ENCODE peak calls at places on chromosomes 7 and 10, in eight cellular contexts. K is aorta, E is heart right ventricle, B is esophagus squamous epithelium, V is substantia nigra, N is K562, L is OCI-LY7, I is Peyer's patch. G is an unnamed sample.
A peak's percentile ranks its signal among the peaks of the same experiment; 100 is the strongest.

GRCh38 chr7:51077951-51078350 is 238.7 kb downstream of the COBL start:
- DNase-seq in K (no peak), E (no peak), B (no peak), V (no peak), N (no peak), L (no peak), I (no peak), G (no peak)

GRCh38 chr7:128108641-128109423 is 77.6 kb upstream of the LRRC4 start:
- DNase-seq in K (peak; percentile 64), E (no peak), B (no peak), V (no peak), N (no peak), L (peak; percentile 93), I (peak; percentile 61), G (no peak)

GRCh38 chr7:114648680-114649079 is 234.1 kb downstream of the FOXP2 start:
- DNase-seq in K (no peak), E (no peak), B (no peak), V (no peak), N (no peak), L (no peak), I (no peak), G (no peak)

GRCh38 chr10:62528441-62528840 is 154.3 kb downstream of the ZNF365 start:
- DNase-seq in K (no peak), E (no peak), B (no peak), V (no peak), N (no peak), L (peak; percentile 90), I (no peak), G (no peak)

GRCh38 chr7:120344276-120344675 is 71.3 kb downstream of the KCND2 start:
- DNase-seq in K (no peak), E (no peak), B (no peak), V (no peak), N (no peak), L (no peak), I (no peak), G (no peak)

GRCh38 chr10:29471483-29471859 is 163.3 kb downstream of the SVIL start:
- DNase-seq in K (no peak), E (no peak), B (no peak), V (no peak), N (peak; percentile 31), L (no peak), I (no peak), G (no peak)

GRCh38 chr10:67477868-67478267 is 218.1 kb downstream of the CTNNA3 start:
- DNase-seq in K (no peak), E (no peak), B (no peak), V (no peak), N (no peak), L (no peak), I (no peak), G (no peak)

GRCh38 chr10:121113385-121113696 is 262.2 kb downstream of the WDR11 start:
- DNase-seq in K (no peak), E (no peak), B (no peak), V (no peak), N (no peak), L (no peak), I (no peak), G (no peak)

GRCh38 chr10:121644501-121644900 is 46.3 kb upstream of the FGFR2 start:
- DNase-seq in K (no peak), E (no peak), B (no peak), V (no peak), N (no peak), L (no peak), I (no peak), G (no peak)

GRCh38 chr7:52501696-52502095 is 533.7 kb upstream of the POM121L12 start:
- DNase-seq in K (no peak), E (no peak), B (no peak), V (no peak), N (no peak), L (no peak), I (no peak), G (no peak)

GRCh38 chr10:76350583-76350982 is 919.2 kb downstream of the LRMDA start:
- DNase-seq in K (no peak), E (no peak), B (no peak), V (no peak), N (no peak), L (no peak), I (no peak), G (no peak)

GRCh38 chr10:128069351-128070051 is 56.7 kb downstream of the MKI67 start:
- DNase-seq in K (peak; percentile 92), E (peak; percentile 73), B (no peak), V (peak; percentile 62), N (peak; percentile 70), L (peak; percentile 84), I (peak; percentile 62), G (no peak)

GRCh38 chr10:49749144-49749543 is 13.0 kb downstream of the OGDHL start:
- DNase-seq in K (no peak), E (no peak), B (no peak), V (no peak), N (no peak), L (no peak), I (no peak), G (no peak)

GRCh38 chr7:82362129-82362528 is 81.4 kb downstream of the CACNA2D1 start:
- DNase-seq in K (no peak), E (no peak), B (no peak), V (no peak), N (no peak), L (no peak), I (no peak), G (no peak)

GRCh38 chr10:96212911-96213310 is 58.5 kb downstream of the BLNK start:
- DNase-seq in K (no peak), E (no peak), B (no peak), V (no peak), N (no peak), L (no peak), I (no peak), G (no peak)

GRCh38 chr10:111344804-111345203 is 268.0 kb downstream of the ADRA2A start:
- DNase-seq in K (no peak), E (no peak), B (no peak), V (no peak), N (no peak), L (peak; percentile 18), I (no peak), G (no peak)

GRCh38 chr10:114392112-114392835 is 12.0 kb downstream of the AFAP1L2 start:
- DNase-seq in K (peak; percentile 46), E (no peak), B (no peak), V (no peak), N (no peak), L (no peak), I (no peak), G (no peak)

GRCh38 chr10:112755446-112756117 is 194.5 kb upstream of the TCF7L2 start:
- DNase-seq in K (no peak), E (no peak), B (no peak), V (peak; percentile 40), N (peak; percentile 16), L (no peak), I (no peak), G (no peak)

GRCh38 chr7:112880786-112881418 is 90.7 kb upstream of the TMEM168 start:
- DNase-seq in K (no peak), E (no peak), B (no peak), V (no peak), N (no peak), L (no peak), I (no peak), G (no peak)

GRCh38 chr7:140317597-140317996 is 80.7 kb downstream of the SLC37A3 start:
- DNase-seq in K (no peak), E (no peak), B (no peak), V (peak; percentile 7), N (peak; percentile 85), L (no peak), I (no peak), G (no peak)

GRCh38 chr7:140316165-140316661 is 82.1 kb downstream of the SLC37A3 start:
- DNase-seq in K (peak; percentile 92), E (peak; percentile 40), B (no peak), V (peak; percentile 74), N (peak; percentile 43), L (no peak), I (no peak), G (peak; percentile 73)

GRCh38 chr7:140315498-140316164 is 82.7 kb downstream of the SLC37A3 start:
- DNase-seq in K (peak; percentile 43), E (no peak), B (no peak), V (no peak), N (no peak), L (no peak), I (no peak), G (no peak)

GRCh38 chr7:140312141-140312846 is 86.0 kb downstream of the SLC37A3 start:
- DNase-seq in K (no peak), E (no peak), B (no peak), V (no peak), N (no peak), L (no peak), I (no peak), G (no peak)

DNA sequence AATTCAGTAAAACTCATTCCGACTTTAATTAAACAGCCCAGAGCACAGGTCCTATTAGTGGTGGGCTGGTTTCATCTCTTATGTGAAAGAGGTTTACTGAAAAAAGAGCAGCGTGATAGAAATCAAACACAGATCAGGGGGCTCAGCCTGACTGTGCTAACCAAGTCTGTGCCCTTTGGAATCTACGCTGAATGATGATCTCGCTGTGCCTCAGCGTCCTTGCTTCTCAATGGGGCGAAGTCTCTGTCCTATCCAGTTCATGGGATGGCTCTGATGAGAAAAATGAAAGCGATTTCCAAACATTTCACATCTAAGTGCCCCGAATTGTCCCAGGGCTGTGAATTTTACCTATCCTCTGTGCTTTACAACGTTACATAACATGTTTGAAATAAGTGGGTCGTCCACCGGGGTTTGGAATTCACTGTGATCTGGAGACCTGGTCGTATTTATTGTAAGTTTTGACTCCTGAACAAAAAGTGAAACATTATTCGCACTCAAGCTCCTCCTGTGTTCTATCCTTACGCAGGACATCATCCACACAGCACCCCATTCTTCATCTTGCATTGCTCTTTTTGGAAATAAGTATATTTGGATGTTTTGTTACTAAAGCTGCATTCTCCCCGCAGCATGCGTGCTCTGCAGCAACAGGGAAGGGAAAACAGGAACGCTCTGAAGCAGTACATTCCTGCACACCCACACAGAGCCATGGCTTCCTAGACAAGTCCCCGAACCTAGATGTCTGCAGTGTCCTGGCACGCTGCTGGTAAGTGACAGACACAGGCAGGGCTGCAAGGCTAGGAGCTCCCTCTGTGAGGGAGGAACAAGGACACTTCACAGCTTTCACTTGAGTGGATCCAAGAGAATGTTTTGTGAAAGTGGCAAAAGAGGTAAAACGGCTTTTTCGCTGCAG is 83.5 kb downstream of the SLC37A3 start:
- DNase-seq in K (peak; percentile 61), E (no peak), B (no peak), V (no peak), N (no peak), L (no peak), I (no peak), G (no peak)
- H3K27ac ChIP-seq in K (peak overlapping the region; percentile 6), E (no peak overlapping the region), B (peak overlapping the region; percentile 78), V (peak overlapping the region; percentile 43), N (no peak overlapping the region), L (no peak overlapping the region), I (no peak overlapping the region), G (peak overlapping the region; percentile 85)

GRCh38 chr7:74094224-74095095 is 10.9 kb downstream of the LIMK1 start:
- DNase-seq in K (peak; percentile 92), E (peak; percentile 66), B (peak; percentile 55), V (peak; percentile 29), N (peak; percentile 64), L (peak; percentile 71), I (peak; percentile 74), G (peak; percentile 88)
- H3K27ac ChIP-seq in K (no peak overlapping the region), E (peak overlapping the region; percentile 65), B (peak overlapping the region; percentile 60), V (peak overlapping the region; percentile 64), N (peak overlapping the region; percentile 45), L (peak overlapping the region; percentile 85), I (peak overlapping the region; percentile 91), G (peak overlapping the region; percentile 86)

GRCh38 chr7:131555565-131556054 is 818 bp downstream of the PODXL start:
- DNase-seq in K (no peak), E (no peak), B (no peak), V (no peak), N (no peak), L (no peak), I (no peak), G (no peak)
- H3K27ac ChIP-seq in K (no peak overlapping the region), E (peak overlapping the region; percentile 95), B (peak overlapping the region; percentile 56), V (peak overlapping the region; percentile 53), N (no peak overlapping the region), L (no peak overlapping the region), I (peak overlapping the region; percentile 53), G (no peak overlapping the region)

GRCh38 chr7:135650831-135651573 is 11.3 kb upstream of the STMP1 start:
- DNase-seq in K (no peak), E (no peak), B (no peak), V (peak; percentile 38), N (peak; percentile 83), L (no peak), I (no peak), G (no peak)
- H3K27ac ChIP-seq in K (no peak overlapping the region), E (no peak overlapping the region), B (no peak overlapping the region), V (no peak overlapping the region), N (peak overlapping the region; percentile 38), L (no peak overlapping the region), I (no peak overlapping the region), G (no peak overlapping the region)

G was measured in RWPE2.